ENCODE peak calls at places on chromosomes 11 and 22, in eight cellular contexts. Z is suprapubic skin, Y is K562, M is endodermal cell, K is fibroblast of lung, Q is heart right ventricle, U is neuronal stem cell, E is OCI-LY7. H is an unnamed sample.

GRCh38 chr22:46329616-46330015 is 5.9 kb upstream of the TRMU start:
- DNase-seq in Z (no peak), Y (no peak), M (no peak), K (no peak), Q (no peak), U (no peak), E (no peak), H (no peak)

GRCh38 chr22:21693333-21693998 is 27.7 kb downstream of the PPIL2 start:
- DNase-seq in Z (no peak), Y (no peak), M (peak; percentile 28), K (no peak), Q (no peak), U (no peak), E (no peak), H (no peak)

GRCh38 chr11:18358646-18359045 is 35.7 kb upstream of the LDHA start:
- DNase-seq in Z (no peak), Y (no peak), M (no peak), K (no peak), Q (no peak), U (no peak), E (no peak), H (no peak)

GRCh38 chr22:18008136-18008535 is 16.2 kb downstream of the MICAL3 start:
- DNase-seq in Z (no peak), Y (no peak), M (no peak), K (no peak), Q (no peak), U (no peak), E (no peak), H (no peak)

GRCh38 chr11:64713031-64713780 is 9.8 kb downstream of the NRXN2 start:
- DNase-seq in Z (no peak), Y (no peak), M (peak; percentile 73), K (peak; percentile 41), Q (peak; percentile 45), U (no peak), E (no peak), H (no peak)

GRCh38 chr22:50190182-50190951 is 4.7 kb downstream of the TRABD start:
- DNase-seq in Z (peak; percentile 88), Y (peak; percentile 87), M (peak; percentile 92), K (peak; percentile 55), Q (peak; percentile 85), U (no peak), E (peak; percentile 95), H (peak; percentile 60)

GRCh38 chr11:132028380-132029240 is 658.2 kb downstream of the NTM start:
- DNase-seq in Z (no peak), Y (no peak), M (peak; percentile 76), K (no peak), Q (no peak), U (peak; percentile 18), E (peak; percentile 44), H (peak; percentile 12)

GRCh38 chr22:30426395-30427353 is 1.1 kb downstream of the MTFP1 start:
- DNase-seq in Z (peak; percentile 93), Y (peak; percentile 60), M (peak; percentile 96), K (peak; percentile 64), Q (peak; percentile 75), U (peak; percentile 66), E (peak; percentile 86), H (peak; percentile 79)

GRCh38 chr22:47586038-47586437 is 823.6 kb downstream of the TBC1D22A start:
- DNase-seq in Z (peak; percentile 3), Y (no peak), M (no peak), K (no peak), Q (no peak), U (no peak), E (no peak), H (no peak)

GRCh38 chr22:32618461-32619140 is 144.0 kb downstream of the FBXO7 start:
- DNase-seq in Z (no peak), Y (no peak), M (no peak), K (no peak), Q (no peak), U (no peak), E (no peak), H (no peak)

GRCh38 chr22:38454011-38454360 is 1.0 kb downstream of the KCNJ4 start:
- DNase-seq in Z (no peak), Y (no peak), M (no peak), K (no peak), Q (no peak), U (no peak), E (no peak), H (no peak)

GRCh38 chr11:69461272-69461962 is 20.0 kb upstream of the LINC01488 start:
- DNase-seq in Z (no peak), Y (no peak), M (no peak), K (no peak), Q (no peak), U (no peak), E (no peak), H (no peak)

GRCh38 chr11:45879803-45880685 is 5.4 kb upstream of the MAPK8IP1 start:
- DNase-seq in Z (no peak), Y (peak; percentile 78), M (no peak), K (peak; percentile 42), Q (no peak), U (no peak), E (no peak), H (no peak)

GRCh38 chr11:13278620-13279486 is 1.3 kb downstream of the BMAL1 start:
- DNase-seq in Z (no peak), Y (no peak), M (peak; percentile 76), K (no peak), Q (no peak), U (no peak), E (no peak), H (peak; percentile 14)

GRCh38 chr11:61021661-61022212 is 50.3 kb downstream of the CD6 start:
- DNase-seq in Z (peak; percentile 70), Y (no peak), M (peak; percentile 91), K (no peak), Q (no peak), U (no peak), E (peak; percentile 60), H (no peak)

GRCh38 chr22:29912605-29913398 is 29.8 kb downstream of the MTMR3 start:
- DNase-seq in Z (no peak), Y (no peak), M (no peak), K (peak; percentile 97), Q (no peak), U (no peak), E (no peak), H (peak; percentile 44)

GRCh38 chr22:36191106-36191836 is 10.3 kb downstream of the APOL4 start:
- DNase-seq in Z (no peak), Y (no peak), M (peak; percentile 13), K (peak; percentile 70), Q (peak; percentile 76), U (no peak), E (no peak), H (peak; percentile 90)

DNA sequence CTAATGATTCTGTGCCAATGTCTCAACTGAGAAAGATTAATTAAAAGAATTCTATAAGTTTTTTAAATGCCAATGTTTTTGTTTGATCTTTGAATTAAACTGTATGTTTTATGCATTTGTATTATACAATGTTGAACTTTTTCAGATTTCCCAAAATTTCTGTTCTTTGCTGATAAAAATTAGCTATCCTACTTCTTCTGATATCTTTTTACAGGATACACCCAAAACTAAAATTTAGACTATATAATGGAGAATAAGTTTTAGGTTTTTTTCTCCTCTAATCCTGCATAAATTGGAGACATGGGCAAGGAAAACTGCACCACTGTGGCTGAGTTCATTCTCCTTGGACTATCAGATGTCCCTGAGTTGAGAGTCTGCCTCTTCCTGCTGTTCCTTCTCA is at the start of gene OR5L2:
- DNase-seq in Z (no peak), Y (no peak), M (no peak), K (no peak), Q (no peak), U (no peak), E (no peak), H (no peak)
- H3K9me3 ChIP-seq in Z (no peaks in the 10 kb centered on the region), Y (no peaks in the 10 kb centered on the region), M (peaks cover 68% of the 10 kb centered on the region), K (no peaks in the 10 kb centered on the region), Q (peaks cover 7% of the 10 kb centered on the region), U (peaks cover 17% of the 10 kb centered on the region), E (no peaks in the 10 kb centered on the region), H (no peaks in the 10 kb centered on the region)

GRCh38 chr11:118659956-118660645 is 19.3 kb downstream of the TREH start:
- DNase-seq in Z (peak; percentile 64), Y (no peak), M (peak; percentile 58), K (no peak), Q (no peak), U (no peak), E (no peak), H (no peak)

GRCh38 chr11:118663381-118663780 is 16.1 kb downstream of the TREH start:
- DNase-seq in Z (peak; percentile 18), Y (no peak), M (no peak), K (no peak), Q (no peak), U (no peak), E (no peak), H (no peak)

GRCh38 chr11:118660646-118661424 is 18.6 kb downstream of the TREH start:
- DNase-seq in Z (peak; percentile 59), Y (no peak), M (no peak), K (no peak), Q (no peak), U (no peak), E (no peak), H (no peak)

GRCh38 chr11:118662401-118663271 is 16.8 kb downstream of the TREH start:
- DNase-seq in Z (peak; percentile 50), Y (no peak), M (peak; percentile 52), K (no peak), Q (no peak), U (no peak), E (no peak), H (no peak)

GRCh38 chr11:118661425-118662301 is 17.8 kb downstream of the TREH start:
- DNase-seq in Z (peak; percentile 54), Y (no peak), M (peak; percentile 45), K (no peak), Q (no peak), U (no peak), E (no peak), H (no peak)
- H3K4me3 ChIP-seq in Z (no peak overlapping the region), Y (no peak overlapping the region), M (no peak overlapping the region), K (no peak overlapping the region), Q (no peak overlapping the region), U (no peak overlapping the region), E (no peak overlapping the region), H (no peak overlapping the region)

DNA sequence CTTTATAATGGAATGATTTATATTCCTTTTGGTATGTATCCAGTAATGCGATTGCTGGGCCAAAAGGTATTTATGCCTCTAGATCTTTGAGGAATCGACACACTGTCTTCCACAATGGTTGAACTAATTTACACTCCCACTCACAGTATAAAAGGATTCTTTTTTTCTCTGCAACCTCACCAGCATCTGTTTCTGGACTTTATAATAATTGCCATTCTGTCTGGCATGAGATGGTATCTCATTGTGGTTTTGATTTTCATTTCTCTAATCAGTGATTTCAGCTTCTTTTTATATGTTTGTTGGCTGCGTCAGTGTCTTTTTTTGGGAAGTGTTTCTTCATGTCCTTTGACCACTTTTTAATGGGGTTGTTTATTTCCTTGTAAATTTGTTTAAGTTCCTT is 679.3 kb downstream of the JRKL start:
- DNase-seq in Z (no peak), Y (no peak), M (no peak), K (no peak), Q (no peak), U (no peak), E (no peak), H (no peak)
- H3K9me3 ChIP-seq in Z (peaks cover 30% of the 10 kb centered on the region), Y (no peaks in the 10 kb centered on the region), M (peaks cover 24% of the 10 kb centered on the region), K (no peaks in the 10 kb centered on the region), Q (peaks cover 54% of the 10 kb centered on the region), U (peaks cover under 1% of the 10 kb centered on the region), E (no peaks in the 10 kb centered on the region), H (peaks cover 5% of the 10 kb centered on the region)

DNA sequence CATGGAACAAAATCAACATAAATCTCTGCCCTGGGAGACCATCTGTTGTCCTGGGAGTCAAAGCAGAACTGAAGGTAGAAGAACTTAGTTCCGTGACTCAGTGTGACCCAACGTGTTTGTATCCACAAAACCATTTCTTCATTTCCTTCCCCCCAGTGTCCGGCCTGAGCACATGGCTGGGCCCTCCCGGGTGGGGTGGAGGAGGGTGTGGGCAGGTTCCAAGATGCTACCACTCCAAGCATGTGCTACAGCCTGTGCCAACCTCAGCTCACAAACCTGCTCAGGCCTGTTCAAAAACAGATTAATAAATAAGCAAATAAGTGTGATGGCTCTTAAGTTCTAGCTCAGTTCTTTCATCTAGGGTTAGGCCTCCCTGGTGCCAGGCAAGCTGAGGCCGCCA is 55.3 kb downstream of the SHANK2 start:
- DNase-seq in Z (no peak), Y (no peak), M (no peak), K (no peak), Q (no peak), U (no peak), E (no peak), H (no peak)
- H3K4me3 ChIP-seq in Z (no peak overlapping the region), Y (no peak overlapping the region), M (no peak overlapping the region), K (no peak overlapping the region), Q (no peak overlapping the region), U (no peak overlapping the region), E (no peak overlapping the region), H (no peak overlapping the region)

H was measured in MG63.